ENCODE peak calls at places on chromosomes 12 and 14, in six cellular contexts. S, V, B, O, C and U are unnamed samples.

GRCh38 chr14:94173471-94173884 is 644 bp upstream of the PPP4R4 start:
- DNase-seq in S (no peak), V (no peak), B (peak; percentile 8), O (no peak), C (no peak), U (no peak)

GRCh38 chr12:118271770-118272417 is 100.8 kb downstream of the TAOK3 start:
- DNase-seq in S (no peak), V (no peak), B (no peak), O (no peak), C (no peak), U (no peak)

GRCh38 chr12:55957106-55957859 is 8.6 kb downstream of the PMEL start:
- DNase-seq in S (no peak), V (no peak), B (no peak), O (no peak), C (no peak), U (no peak)

GRCh38 chr12:115966376-115966775 is 311.1 kb downstream of the MED13L start:
- DNase-seq in S (no peak), V (no peak), B (no peak), O (no peak), C (no peak), U (no peak)

GRCh38 chr12:50948798-50949197 is 3.5 kb upstream of the HIGD1C start:
- DNase-seq in S (no peak), V (no peak), B (no peak), O (no peak), C (no peak), U (no peak)

GRCh38 chr12:22588817-22589216 is 36.2 kb upstream of the ETNK1 start:
- DNase-seq in S (no peak), V (no peak), B (no peak), O (no peak), C (peak; percentile 10), U (no peak)

GRCh38 chr12:5467941-5468340 is 36.0 kb downstream of the NTF3 start:
- DNase-seq in S (no peak), V (no peak), B (no peak), O (no peak), C (no peak), U (no peak)

GRCh38 chr12:14558377-14559051 is 9.2 kb downstream of the PLBD1 start:
- DNase-seq in S (no peak), V (no peak), B (no peak), O (no peak), C (no peak), U (no peak)

GRCh38 chr12:133202493-133203343 is 21.4 kb downstream of the ZNF268 start:
- DNase-seq in S (no peak), V (no peak), B (no peak), O (no peak), C (no peak), U (no peak)

GRCh38 chr12:3043406-3043805 is 33.8 kb upstream of the TSPAN9 start:
- DNase-seq in S (no peak), V (no peak), B (no peak), O (no peak), C (no peak), U (no peak)

GRCh38 chr12:92614502-92614901 is 88.3 kb upstream of the PLEKHG7 start:
- DNase-seq in S (no peak), V (no peak), B (no peak), O (no peak), C (no peak), U (no peak)

GRCh38 chr14:76603713-76604112 is 157.6 kb upstream of the VASH1 start:
- DNase-seq in S (no peak), V (no peak), B (no peak), O (no peak), C (no peak), U (no peak)

GRCh38 chr12:101696477-101697196 is 803 bp upstream of the CHPT1 start:
- DNase-seq in S (no peak), V (no peak), B (peak; percentile 94), O (no peak), C (peak; percentile 88), U (no peak)

GRCh38 chr14:51540364-51540763 is 111.3 kb upstream of the FRMD6 start:
- DNase-seq in S (no peak), V (no peak), B (no peak), O (no peak), C (no peak), U (no peak)

GRCh38 chr12:54983536-54984102 is 943 bp downstream of the TESPA1 start:
- DNase-seq in S (no peak), V (no peak), B (no peak), O (no peak), C (no peak), U (no peak)

GRCh38 chr12:19945559-19946485 is 422.5 kb upstream of the PDE3A start:
- DNase-seq in S (no peak), V (peak; percentile 44), B (no peak), O (no peak), C (no peak), U (no peak)

DNA sequence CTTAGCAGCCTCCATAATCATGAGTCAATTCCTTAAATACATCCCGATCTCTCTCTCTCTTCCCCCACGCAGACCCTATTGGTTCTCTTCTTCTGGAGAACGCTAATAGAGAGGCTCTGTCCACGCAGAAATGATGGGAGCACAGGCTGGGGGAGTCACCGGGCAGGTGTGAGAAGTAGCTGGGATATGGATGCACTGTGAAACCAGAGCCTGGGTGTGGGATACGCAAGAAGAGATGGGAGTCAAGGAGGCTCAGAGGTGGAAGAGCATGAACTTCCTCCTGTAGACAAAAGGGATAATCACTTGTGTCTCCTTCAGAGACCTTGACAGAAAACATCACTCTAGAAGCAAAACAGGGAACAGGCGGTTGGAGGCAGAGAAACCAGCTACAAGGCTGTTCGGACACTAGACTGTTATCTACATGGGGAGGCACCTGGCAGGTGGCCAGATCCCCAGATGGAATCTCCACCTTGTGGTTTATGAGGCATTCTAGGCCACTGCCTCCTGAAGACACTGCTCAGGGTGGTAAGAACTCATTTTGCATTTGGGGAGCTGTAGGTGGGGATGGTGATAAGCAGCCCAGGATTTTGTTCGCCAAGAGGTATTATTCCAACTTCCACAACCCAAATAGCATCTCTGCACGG is 7.2 kb upstream of the SELPLG start:
- DNase-seq in S (no peak), V (no peak), B (peak; percentile 93), O (no peak), C (no peak), U (no peak)
- TF ChIP-seq POLR2AphosphoS5 in S (no peak), V (no peak), B (peak; percentile 78), O (no peak), C (no peak), U (no peak)

GRCh38 chr12:124928095-124928911 is 13.9 kb upstream of the UBC start:
- DNase-seq in S (no peak), V (peak; percentile 94), B (no peak), O (no peak), C (no peak), U (no peak)
- H3K9ac ChIP-seq in S (no peak overlapping the region), V (peak overlapping the region; percentile 92), B (peak overlapping the region; percentile 87), O (peak overlapping the region; percentile 38), C (peak overlapping the region; percentile 85), U (peak overlapping the region; percentile 51)

DNA sequence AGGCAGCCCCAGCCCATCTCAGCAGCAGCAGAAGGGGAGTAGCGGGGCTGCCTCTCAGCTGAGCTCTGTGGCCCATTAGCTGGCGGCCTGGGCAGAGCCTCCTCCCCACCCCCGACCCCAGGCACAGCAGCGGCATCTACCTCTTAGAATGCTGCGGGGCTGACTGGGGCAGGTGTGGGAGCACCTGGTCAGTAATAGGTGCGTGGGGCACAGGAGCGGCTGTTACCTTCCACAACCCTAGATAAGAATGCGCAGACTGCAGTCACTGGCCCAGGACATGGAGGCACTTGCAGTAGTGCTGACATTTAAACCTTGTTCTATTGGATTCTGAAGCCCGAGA is 35.6 kb downstream of the SYNE3 start:
- DNase-seq in S (no peak), V (no peak), B (no peak), O (no peak), C (no peak), U (no peak)
- TF ChIP-seq POLR2AphosphoS5 in S (no peak), V (no peak), B (no peak), O (no peak), C (no peak), U (no peak)

GRCh38 chr12:98973395-98973794 is 328.3 kb downstream of the APAF1 start:
- DNase-seq in S (no peak), V (no peak), B (no peak), O (no peak), C (no peak), U (no peak)
- H3K9ac ChIP-seq in S (no peak overlapping the region), V (no peak overlapping the region), B (no peak overlapping the region), O (no peak overlapping the region), C (no peak overlapping the region), U (no peak overlapping the region)

GRCh38 chr14:93005135-93005813 is 82.3 kb downstream of the CHGA start:
- DNase-seq in S (no peak), V (no peak), B (no peak), O (no peak), C (no peak), U (no peak)

GRCh38 chr14:93007225-93007997 is 84.5 kb downstream of the CHGA start:
- DNase-seq in S (no peak), V (no peak), B (no peak), O (peak; percentile 23), C (no peak), U (no peak)

GRCh38 chr14:93008381-93008780 is 85.4 kb downstream of the CHGA start:
- DNase-seq in S (no peak), V (peak; percentile 44), B (no peak), O (no peak), C (no peak), U (no peak)

GRCh38 chr14:93005838-93006237 is 82.9 kb downstream of the CHGA start:
- DNase-seq in S (no peak), V (no peak), B (no peak), O (no peak), C (no peak), U (no peak)

DNA sequence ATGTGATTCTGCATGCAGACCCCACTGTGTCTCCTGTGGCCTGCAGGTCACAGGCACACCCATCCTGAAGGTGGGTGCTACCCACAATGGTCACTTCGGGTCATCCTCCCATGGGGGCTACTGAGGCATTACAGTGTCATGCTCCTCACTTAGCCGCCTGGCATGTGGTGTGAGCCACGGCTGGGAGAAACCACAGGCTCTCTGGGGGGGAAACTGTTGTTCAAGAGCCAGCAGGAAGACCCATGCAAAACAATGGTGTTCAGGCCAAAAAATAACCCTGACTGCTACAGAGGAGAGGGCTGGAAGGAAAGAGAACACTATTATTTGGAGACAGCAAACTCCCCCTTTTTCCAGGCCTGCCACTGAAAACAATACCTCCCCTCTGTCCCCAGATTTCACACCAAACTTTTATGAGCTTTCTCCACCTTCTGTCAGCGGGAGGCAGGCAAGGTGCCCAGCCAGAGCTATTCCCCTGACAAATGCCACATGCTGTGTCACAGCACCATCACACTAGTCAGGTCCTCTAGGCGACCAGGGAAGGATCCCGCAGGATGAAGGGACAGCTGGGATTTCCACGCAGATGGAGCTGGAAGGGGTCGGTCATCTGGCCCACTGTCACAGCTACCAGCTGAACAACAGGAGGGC is 83.7 kb downstream of the CHGA start:
- DNase-seq in S (no peak), V (no peak), B (no peak), O (no peak), C (no peak), U (no peak)
- TF ChIP-seq POLR2AphosphoS5 in S (no peak), V (no peak), B (no peak), O (no peak), C (no peak), U (no peak)

DNA sequence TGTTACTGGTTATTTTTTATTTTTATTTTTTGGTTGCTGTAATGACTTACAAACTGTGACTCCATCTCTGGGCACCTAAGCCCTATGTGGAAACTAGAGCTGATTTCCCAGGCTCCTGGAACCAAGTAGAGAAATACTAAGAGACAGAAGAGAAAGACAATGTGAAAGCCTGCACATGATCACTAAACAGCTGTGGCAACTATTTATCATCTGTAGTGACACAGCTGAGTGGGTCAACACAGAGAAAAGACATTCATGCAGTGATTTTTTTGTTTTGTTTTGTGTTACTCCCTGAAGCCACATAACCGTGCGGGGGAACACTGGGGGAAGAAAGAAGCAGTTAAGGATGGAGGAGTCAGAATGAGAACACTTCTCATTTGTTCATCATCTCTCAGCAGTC is 1.6 kb downstream of the PRR4 start:
- DNase-seq in S (no peak), V (no peak), B (no peak), O (no peak), C (no peak), U (no peak)
- H3K9ac ChIP-seq in S (no peak overlapping the region), V (no peak overlapping the region), B (no peak overlapping the region), O (no peak overlapping the region), C (no peak overlapping the region), U (no peak overlapping the region)